ENCODE peak calls at places on chromosome 14, in seven cellular contexts. A is HFFc6, Z is pancreas, N is adrenal gland, P is IMR-90, H is nephron progenitor cell, B is heart left ventricle. Y is an unnamed sample.

GRCh38 chr14:89629383-89629782 is 212.3 kb upstream of the FOXN3 start:
- DNase-seq in A (no peak), Z (no peak), N (no peak), P (no peak), H (no peak), B (no peak), Y (no peak)

GRCh38 chr14:52078721-52079120 is 9.9 kb upstream of the NID2 start:
- DNase-seq in A (no peak), Z (no peak), N (no peak), P (no peak), H (no peak), B (no peak), Y (no peak)

GRCh38 chr14:101465795-101466448 is 95.4 kb upstream of the DIO3 start:
- DNase-seq in A (no peak), Z (no peak), N (no peak), P (no peak), H (no peak), B (no peak), Y (no peak)

GRCh38 chr14:73238941-73239340 is 1.6 kb downstream of the PAPLN start:
- DNase-seq in A (no peak), Z (no peak), N (no peak), P (no peak), H (no peak), B (no peak), Y (no peak)

GRCh38 chr14:40936861-40937260 is 669.8 kb upstream of the LRFN5 start:
- DNase-seq in A (no peak), Z (no peak), N (no peak), P (no peak), H (no peak), B (no peak), Y (no peak)

GRCh38 chr14:99194136-99194535 is 77.9 kb downstream of the BCL11B start:
- DNase-seq in A (no peak), Z (no peak), N (no peak), P (no peak), H (no peak), B (no peak), Y (no peak)

GRCh38 chr14:100039903-100040302 is 25.3 kb upstream of the EVL start:
- DNase-seq in A (no peak), Z (no peak), N (no peak), P (no peak), H (no peak), B (no peak), Y (no peak)

GRCh38 chr14:65414961-65415589 is 2.5 kb downstream of the FUT8 start:
- DNase-seq in A (peak; percentile 44), Z (no peak), N (peak; percentile 33), P (peak; percentile 50), H (no peak), B (no peak), Y (peak; percentile 57)

GRCh38 chr14:37816135-37816534 is 220.7 kb downstream of the TTC6 start:
- DNase-seq in A (no peak), Z (no peak), N (no peak), P (no peak), H (no peak), B (no peak), Y (no peak)

GRCh38 chr14:50318031-50318626 is 6.0 kb downstream of the DMAC2L start:
- DNase-seq in A (peak; percentile 39), Z (no peak), N (no peak), P (peak; percentile 66), H (no peak), B (no peak), Y (peak; percentile 48)

GRCh38 chr14:72677664-72678063 is 216.2 kb downstream of the DPF3 start:
- DNase-seq in A (no peak), Z (no peak), N (no peak), P (peak; percentile 41), H (no peak), B (no peak), Y (no peak)

GRCh38 chr14:39228509-39229221 is 5.0 kb upstream of the MIA2 start:
- DNase-seq in A (no peak), Z (no peak), N (no peak), P (no peak), H (no peak), B (no peak), Y (no peak)

GRCh38 chr14:64465856-64466554 is 706 bp downstream of the AKAP5 start:
- DNase-seq in A (peak; percentile 58), Z (no peak), N (peak; percentile 26), P (peak; percentile 61), H (peak; percentile 35), B (no peak), Y (peak; percentile 18)

GRCh38 chr14:25001096-25001982 is 48.6 kb downstream of the STXBP6 start:
- DNase-seq in A (peak; percentile 34), Z (no peak), N (no peak), P (peak; percentile 31), H (no peak), B (no peak), Y (no peak)

GRCh38 chr14:61625171-61625570 is 70.1 kb upstream of the HIF1A start:
- DNase-seq in A (no peak), Z (no peak), N (no peak), P (peak; percentile 52), H (no peak), B (no peak), Y (no peak)

GRCh38 chr14:101835566-101835965 is 74.1 kb downstream of the PPP2R5C start:
- DNase-seq in A (no peak), Z (no peak), N (no peak), P (no peak), H (no peak), B (no peak), Y (no peak)

GRCh38 chr14:32939254-32940065 is 781 bp downstream of the NPAS3 start:
- DNase-seq in A (no peak), Z (peak; percentile 81), N (peak; percentile 91), P (peak; percentile 16), H (peak; percentile 80), B (peak; percentile 86), Y (peak; percentile 38)

GRCh38 chr14:22549981-22550670 is 38.9 kb downstream of the DAD1 start:
- DNase-seq in A (no peak), Z (no peak), N (no peak), P (peak; percentile 63), H (peak; percentile 42), B (no peak), Y (no peak)

GRCh38 chr14:86824167-86824566 is 1168.8 kb downstream of the GALC start:
- DNase-seq in A (no peak), Z (no peak), N (no peak), P (no peak), H (no peak), B (no peak), Y (no peak)

GRCh38 chr14:86826641-86827040 is 1166.3 kb downstream of the GALC start:
- DNase-seq in A (peak; percentile 47), Z (no peak), N (no peak), P (peak; percentile 51), H (no peak), B (no peak), Y (no peak)
- TF ChIP-seq CTCF in A (no peak), Z (no peak), N (no peak), P (no peak), H (no peak), B (no peak), Y (no peak)

DNA sequence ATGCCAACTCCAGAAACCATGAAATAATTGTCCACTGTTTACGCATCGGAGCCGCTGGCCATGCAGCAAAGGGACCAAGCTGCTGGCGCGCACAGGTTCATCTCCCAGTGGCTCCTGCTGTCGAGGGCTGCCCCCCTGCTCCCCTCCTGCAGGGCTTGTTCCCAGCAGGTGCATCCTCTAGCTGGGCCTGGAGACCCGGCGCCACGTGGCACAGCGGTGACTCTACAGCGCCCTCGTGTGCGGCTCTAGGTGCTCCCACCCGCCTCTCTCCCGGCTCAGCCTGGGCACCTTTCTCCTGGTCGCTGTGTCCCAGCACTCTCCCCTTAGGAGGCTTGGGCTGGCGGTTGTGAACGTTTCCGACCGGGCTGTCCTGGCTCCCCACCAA is 37.5 kb upstream of the INF2 start:
- DNase-seq in A (no peak), Z (no peak), N (no peak), P (no peak), H (no peak), B (no peak), Y (no peak)
- TF ChIP-seq CTCF in A (peak; percentile 14), Z (no peak), N (no peak), P (no peak), H (no peak), B (no peak), Y (no peak)

GRCh38 chr14:90784621-90785270 is 31.5 kb downstream of the TTC7B start:
- DNase-seq in A (no peak), Z (no peak), N (no peak), P (no peak), H (no peak), B (no peak), Y (no peak)

GRCh38 chr14:90788031-90788430 is 28.2 kb downstream of the TTC7B start:
- DNase-seq in A (no peak), Z (no peak), N (no peak), P (no peak), H (no peak), B (no peak), Y (no peak)

GRCh38 chr14:90785876-90786450 is 30.3 kb downstream of the TTC7B start:
- DNase-seq in A (no peak), Z (no peak), N (no peak), P (no peak), H (no peak), B (no peak), Y (no peak)

GRCh38 chr14:90783344-90783743 is 32.9 kb downstream of the TTC7B start:
- DNase-seq in A (no peak), Z (no peak), N (no peak), P (no peak), H (no peak), B (no peak), Y (no peak)

DNA sequence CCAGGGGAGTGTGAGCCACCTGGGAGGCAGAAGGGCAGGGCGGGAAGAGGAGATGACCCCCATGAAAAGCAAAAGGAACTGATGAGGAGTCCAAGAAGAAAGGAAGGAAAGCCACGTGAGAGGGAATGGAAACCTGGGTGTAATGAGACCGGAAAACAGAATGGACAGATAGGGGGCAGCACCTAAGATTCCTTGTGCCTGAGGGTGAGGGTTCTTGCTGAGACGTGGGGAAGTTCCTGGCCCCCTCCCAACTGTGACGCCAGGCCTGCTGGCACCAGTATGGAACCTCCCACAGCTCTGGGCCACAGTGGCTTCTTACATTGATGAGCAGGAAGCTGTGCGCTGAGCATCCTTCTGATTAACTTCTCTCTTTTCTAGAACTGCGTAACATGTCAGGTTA is 30.8 kb downstream of the TTC7B start:
- DNase-seq in A (no peak), Z (peak; percentile 58), N (peak; percentile 38), P (no peak), H (no peak), B (peak; percentile 67), Y (peak; percentile 45)
- TF ChIP-seq CTCF in A (peak; percentile 57), Z (no peak), N (no peak), P (peak; percentile 8), H (no peak), B (peak; percentile 14), Y (no peak)

DNA sequence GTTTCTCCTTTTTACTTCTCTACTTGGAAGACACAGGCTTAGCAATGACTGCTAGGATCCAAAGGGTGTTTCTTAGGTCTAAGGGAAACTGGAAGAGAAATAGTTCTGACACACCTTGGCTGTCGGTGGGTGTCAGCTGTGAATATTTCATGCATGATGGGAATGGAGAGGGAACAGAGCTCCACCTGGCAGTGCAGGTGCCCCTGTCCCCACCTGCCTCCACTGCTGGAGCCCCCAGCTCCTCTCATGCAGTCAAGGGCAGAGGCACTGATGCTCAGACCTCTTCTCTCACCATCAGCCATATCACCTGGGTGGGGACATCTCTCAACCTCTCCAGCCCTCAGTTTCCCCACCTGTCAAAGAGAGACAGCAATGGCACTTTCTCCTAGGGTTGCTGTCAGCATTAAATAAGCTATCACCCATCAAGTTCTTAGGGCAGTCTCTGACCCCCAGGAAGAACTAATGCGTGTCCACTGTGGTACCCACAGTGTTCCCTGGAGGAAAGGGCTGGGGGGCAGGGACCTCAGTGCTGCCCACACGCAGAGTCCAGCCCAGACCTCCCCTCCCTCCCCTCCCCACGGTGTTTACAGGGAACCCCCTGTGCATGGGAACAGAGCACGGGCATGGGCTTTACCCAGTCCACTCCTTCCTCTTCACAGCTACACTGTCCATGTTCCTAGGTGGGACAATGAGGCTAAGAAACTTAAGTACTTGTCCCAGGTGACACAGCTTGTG is 69.1 kb downstream of the C14orf132 start:
- DNase-seq in A (no peak), Z (no peak), N (no peak), P (no peak), H (no peak), B (no peak), Y (no peak)
- TF ChIP-seq CTCF in A (no peak), Z (no peak), N (no peak), P (no peak), H (no peak), B (no peak), Y (no peak)

Y was measured in MCF 10A.